ENCODE peak calls at places on chromosomes 13 and 19, in ten cellular contexts. One of them, this sample, is unnamed.

GRCh38 chr19:6736169-6736916 is 1.0 kb downstream of the GPR108 start:
- DNase-seq in caudate nucleus: peak; percentile 72
- DNase-seq in left ventricle myocardium inferior: peak; percentile 73
- DNase-seq in heart left ventricle: peak; percentile 88
- DNase-seq in ovary: peak; percentile 84
- DNase-seq in upper lobe of right lung: peak; percentile 88
- DNase-seq in MM.1S: peak; percentile 91
- DNase-seq in heart right ventricle: peak; percentile 77
- DNase-seq in effector memory CD4-positive, alpha-beta T cell: peak; percentile 55
- DNase-seq in spleen: peak; percentile 93
- DNase-seq in this sample: peak; percentile 93

GRCh38 chr19:1240925-1241324 is 626 bp upstream of the ATP5F1D start:
- DNase-seq in MM.1S: no peak
- DNase-seq in effector memory CD4-positive, alpha-beta T cell: no peak
- DNase-seq in heart right ventricle: no peak
- DNase-seq in spleen: no peak
- DNase-seq in left ventricle myocardium inferior: no peak
- DNase-seq in heart left ventricle: no peak
- DNase-seq in caudate nucleus: no peak
- DNase-seq in ovary: no peak
- DNase-seq in upper lobe of right lung: no peak
- DNase-seq in this sample: peak; percentile 61

GRCh38 chr13:51643882-51644281 is 59.6 kb downstream of the WDFY2 start:
- DNase-seq in spleen: no peak
- DNase-seq in caudate nucleus: no peak
- DNase-seq in upper lobe of right lung: no peak
- DNase-seq in ovary: no peak
- DNase-seq in effector memory CD4-positive, alpha-beta T cell: no peak
- DNase-seq in heart left ventricle: no peak
- DNase-seq in left ventricle myocardium inferior: no peak
- DNase-seq in heart right ventricle: no peak
- DNase-seq in MM.1S: no peak
- DNase-seq in this sample: no peak

GRCh38 chr19:54105796-54106195 is 3.1 kb downstream of the NDUFA3 start:
- DNase-seq in caudate nucleus: no peak
- DNase-seq in heart right ventricle: no peak
- DNase-seq in MM.1S: no peak
- DNase-seq in upper lobe of right lung: no peak
- DNase-seq in ovary: no peak
- DNase-seq in heart left ventricle: no peak
- DNase-seq in spleen: peak; percentile 63
- DNase-seq in effector memory CD4-positive, alpha-beta T cell: no peak
- DNase-seq in left ventricle myocardium inferior: no peak
- DNase-seq in this sample: peak; percentile 35

GRCh38 chr13:104779311-104779710 is 1713.1 kb upstream of the SLC10A2 start:
- DNase-seq in MM.1S: no peak
- DNase-seq in heart left ventricle: no peak
- DNase-seq in left ventricle myocardium inferior: no peak
- DNase-seq in ovary: no peak
- DNase-seq in caudate nucleus: no peak
- DNase-seq in heart right ventricle: no peak
- DNase-seq in spleen: no peak
- DNase-seq in upper lobe of right lung: no peak
- DNase-seq in effector memory CD4-positive, alpha-beta T cell: no peak
- DNase-seq in this sample: peak; percentile 75

GRCh38 chr13:99854376-99854775 is 117.2 kb downstream of the ZIC5 start:
- DNase-seq in MM.1S: no peak
- DNase-seq in heart right ventricle: no peak
- DNase-seq in upper lobe of right lung: no peak
- DNase-seq in caudate nucleus: no peak
- DNase-seq in heart left ventricle: no peak
- DNase-seq in spleen: no peak
- DNase-seq in ovary: no peak
- DNase-seq in effector memory CD4-positive, alpha-beta T cell: no peak
- DNase-seq in left ventricle myocardium inferior: no peak
- DNase-seq in this sample: no peak

GRCh38 chr13:64505511-64505910 is 2724.6 kb downstream of the PCDH9 start:
- DNase-seq in heart right ventricle: no peak
- DNase-seq in left ventricle myocardium inferior: no peak
- DNase-seq in upper lobe of right lung: no peak
- DNase-seq in caudate nucleus: no peak
- DNase-seq in spleen: no peak
- DNase-seq in effector memory CD4-positive, alpha-beta T cell: no peak
- DNase-seq in ovary: no peak
- DNase-seq in MM.1S: no peak
- DNase-seq in heart left ventricle: no peak
- DNase-seq in this sample: no peak

GRCh38 chr13:24148414-24149305 is 11.9 kb upstream of the SPATA13 start:
- DNase-seq in caudate nucleus: no peak
- DNase-seq in spleen: no peak
- DNase-seq in heart right ventricle: no peak
- DNase-seq in MM.1S: no peak
- DNase-seq in ovary: no peak
- DNase-seq in effector memory CD4-positive, alpha-beta T cell: no peak
- DNase-seq in heart left ventricle: no peak
- DNase-seq in upper lobe of right lung: no peak
- DNase-seq in left ventricle myocardium inferior: no peak
- DNase-seq in this sample: peak; percentile 89

GRCh38 chr19:27966390-27966816 is 1246.5 kb downstream of the UQCRFS1 start:
- DNase-seq in left ventricle myocardium inferior: no peak
- DNase-seq in heart left ventricle: no peak
- DNase-seq in upper lobe of right lung: no peak
- DNase-seq in heart right ventricle: no peak
- DNase-seq in caudate nucleus: no peak
- DNase-seq in ovary: no peak
- DNase-seq in spleen: no peak
- DNase-seq in effector memory CD4-positive, alpha-beta T cell: no peak
- DNase-seq in MM.1S: peak; percentile 41
- DNase-seq in this sample: no peak

DNA sequence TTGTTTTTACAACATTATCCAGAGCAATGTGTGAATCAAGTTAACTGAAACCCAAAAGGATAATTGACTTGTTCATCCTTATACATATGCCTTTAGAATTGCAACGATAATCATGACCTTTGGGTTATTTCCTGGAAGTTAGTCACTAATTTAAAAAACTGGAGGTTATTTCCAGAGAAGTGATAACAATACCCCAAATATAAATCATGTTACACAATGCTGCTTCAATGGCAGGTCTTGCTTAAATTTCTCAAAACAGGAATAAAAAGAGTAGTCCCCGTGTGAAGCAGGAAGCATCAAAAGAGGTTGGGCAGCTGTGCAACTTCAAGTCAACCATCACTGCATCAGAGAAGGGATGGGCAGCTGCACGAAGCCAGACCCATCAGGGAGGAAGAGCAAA is 134.4 kb downstream of the EFNB2 start:
- DNase-seq in ovary: no peak
- DNase-seq in heart left ventricle: no peak
- DNase-seq in effector memory CD4-positive, alpha-beta T cell: no peak
- DNase-seq in heart right ventricle: no peak
- DNase-seq in caudate nucleus: no peak
- DNase-seq in spleen: no peak
- DNase-seq in upper lobe of right lung: no peak
- DNase-seq in left ventricle myocardium inferior: no peak
- DNase-seq in MM.1S: no peak
- DNase-seq in this sample: no peak
- H3K27ac ChIP-seq in ovary: no peak overlapping the region
- H3K27ac ChIP-seq in heart left ventricle: no peak overlapping the region
- H3K27ac ChIP-seq in effector memory CD4-positive, alpha-beta T cell: no peak overlapping the region
- H3K27ac ChIP-seq in heart right ventricle: no peak overlapping the region
- H3K27ac ChIP-seq in caudate nucleus: no peak overlapping the region
- H3K27ac ChIP-seq in spleen: no peak overlapping the region
- H3K27ac ChIP-seq in upper lobe of right lung: no peak overlapping the region
- H3K27ac ChIP-seq in left ventricle myocardium inferior: no peak overlapping the region
- H3K27ac ChIP-seq in MM.1S: no peak overlapping the region
- H3K27ac ChIP-seq in this sample: no peak overlapping the region

GRCh38 chr19:46890423-46891170 is 29.8 kb downstream of the ARHGAP35 start:
- DNase-seq in heart right ventricle: no peak
- DNase-seq in MM.1S: no peak
- DNase-seq in ovary: no peak
- DNase-seq in heart left ventricle: no peak
- DNase-seq in effector memory CD4-positive, alpha-beta T cell: no peak
- DNase-seq in caudate nucleus: no peak
- DNase-seq in upper lobe of right lung: no peak
- DNase-seq in left ventricle myocardium inferior: no peak
- DNase-seq in spleen: no peak
- DNase-seq in this sample: no peak
- H3K27ac ChIP-seq in heart right ventricle: no peak overlapping the region
- H3K27ac ChIP-seq in MM.1S: no peak overlapping the region
- H3K27ac ChIP-seq in ovary: no peak overlapping the region
- H3K27ac ChIP-seq in heart left ventricle: no peak overlapping the region
- H3K27ac ChIP-seq in effector memory CD4-positive, alpha-beta T cell: no peak overlapping the region
- H3K27ac ChIP-seq in caudate nucleus: no peak overlapping the region
- H3K27ac ChIP-seq in upper lobe of right lung: no peak overlapping the region
- H3K27ac ChIP-seq in left ventricle myocardium inferior: no peak overlapping the region
- H3K27ac ChIP-seq in spleen: no peak overlapping the region
- H3K27ac ChIP-seq in this sample: no peak overlapping the region

GRCh38 chr19:45998834-45999233 is 3.6 kb downstream of the CCDC61 start:
- DNase-seq in upper lobe of right lung: no peak
- DNase-seq in heart left ventricle: no peak
- DNase-seq in caudate nucleus: no peak
- DNase-seq in left ventricle myocardium inferior: no peak
- DNase-seq in ovary: no peak
- DNase-seq in effector memory CD4-positive, alpha-beta T cell: no peak
- DNase-seq in heart right ventricle: no peak
- DNase-seq in spleen: no peak
- DNase-seq in MM.1S: no peak
- DNase-seq in this sample: no peak

GRCh38 chr19:45994989-45995714 is at the start of gene CCDC61:
- DNase-seq in MM.1S: peak; percentile 99
- DNase-seq in left ventricle myocardium inferior: peak; percentile 92
- DNase-seq in spleen: peak; percentile 97
- DNase-seq in caudate nucleus: peak; percentile 100
- DNase-seq in heart left ventricle: peak; percentile 95
- DNase-seq in heart right ventricle: peak; percentile 98
- DNase-seq in upper lobe of right lung: peak; percentile 95
- DNase-seq in effector memory CD4-positive, alpha-beta T cell: peak; percentile 93
- DNase-seq in ovary: peak; percentile 95
- DNase-seq in this sample: peak; percentile 98

GRCh38 chr19:45996933-45997332 is 1.7 kb downstream of the CCDC61 start:
- DNase-seq in caudate nucleus: no peak
- DNase-seq in effector memory CD4-positive, alpha-beta T cell: no peak
- DNase-seq in spleen: no peak
- DNase-seq in heart right ventricle: no peak
- DNase-seq in ovary: no peak
- DNase-seq in MM.1S: no peak
- DNase-seq in heart left ventricle: peak; percentile 53
- DNase-seq in upper lobe of right lung: no peak
- DNase-seq in left ventricle myocardium inferior: no peak
- DNase-seq in this sample: no peak

GRCh38 chr19:45994456-45994988 is 745 bp upstream of the CCDC61 start:
- DNase-seq in spleen: no peak
- DNase-seq in caudate nucleus: no peak
- DNase-seq in upper lobe of right lung: no peak
- DNase-seq in left ventricle myocardium inferior: no peak
- DNase-seq in heart left ventricle: no peak
- DNase-seq in ovary: no peak
- DNase-seq in heart right ventricle: no peak
- DNase-seq in effector memory CD4-positive, alpha-beta T cell: no peak
- DNase-seq in MM.1S: no peak
- DNase-seq in this sample: no peak

DNA sequence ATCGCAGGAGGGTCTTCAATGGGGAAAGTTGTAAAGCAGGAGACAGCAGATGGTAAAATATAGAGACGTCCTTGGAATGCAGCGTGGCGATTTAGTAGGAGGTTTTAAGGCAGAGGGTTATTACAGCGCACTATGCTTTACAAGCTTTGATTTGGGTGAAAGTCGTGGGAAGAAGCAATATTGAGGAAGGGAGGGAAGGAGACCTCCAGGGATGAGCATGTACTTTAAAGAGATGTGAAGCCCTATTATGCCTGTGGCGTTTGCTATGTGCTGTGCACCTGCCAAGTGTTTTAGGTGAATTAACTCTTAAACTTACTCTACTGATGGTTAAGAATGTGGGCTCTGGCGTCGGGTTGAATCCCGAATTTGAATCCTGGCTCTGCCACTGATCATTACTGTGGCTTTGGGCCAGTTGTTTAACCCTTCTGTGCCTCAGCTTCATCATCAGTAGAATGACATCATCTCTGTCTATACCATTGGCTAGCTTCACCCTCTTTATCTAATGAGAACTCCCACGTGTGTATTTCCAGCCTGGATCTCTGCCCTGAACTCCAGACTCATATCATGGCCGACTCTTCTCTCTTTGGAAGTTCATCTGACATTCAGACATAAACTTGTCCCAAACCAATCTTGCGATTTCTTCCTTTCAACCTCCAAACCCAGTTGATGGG is 583 bp downstream of the CCDC61 start:
- DNase-seq in heart left ventricle: peak; percentile 8
- DNase-seq in heart right ventricle: no peak
- DNase-seq in left ventricle myocardium inferior: no peak
- DNase-seq in caudate nucleus: no peak
- DNase-seq in effector memory CD4-positive, alpha-beta T cell: no peak
- DNase-seq in upper lobe of right lung: no peak
- DNase-seq in MM.1S: no peak
- DNase-seq in ovary: no peak
- DNase-seq in spleen: no peak
- DNase-seq in this sample: no peak
- H3K27ac ChIP-seq in heart left ventricle: peak overlapping the region; percentile 75
- H3K27ac ChIP-seq in heart right ventricle: peak overlapping the region; percentile 90
- H3K27ac ChIP-seq in left ventricle myocardium inferior: peak overlapping the region; percentile 80
- H3K27ac ChIP-seq in caudate nucleus: peak overlapping the region; percentile 59
- H3K27ac ChIP-seq in effector memory CD4-positive, alpha-beta T cell: peak overlapping the region; percentile 72
- H3K27ac ChIP-seq in upper lobe of right lung: peak overlapping the region; percentile 83
- H3K27ac ChIP-seq in MM.1S: no peak overlapping the region
- H3K27ac ChIP-seq in ovary: no peak overlapping the region
- H3K27ac ChIP-seq in spleen: peak overlapping the region; percentile 87
- H3K27ac ChIP-seq in this sample: no peak overlapping the region

GRCh38 chr19:57816652-57817051 is 1.9 kb upstream of the ZNF552 start:
- DNase-seq in effector memory CD4-positive, alpha-beta T cell: no peak
- DNase-seq in upper lobe of right lung: no peak
- DNase-seq in caudate nucleus: no peak
- DNase-seq in MM.1S: no peak
- DNase-seq in heart left ventricle: no peak
- DNase-seq in heart right ventricle: no peak
- DNase-seq in left ventricle myocardium inferior: no peak
- DNase-seq in ovary: no peak
- DNase-seq in spleen: no peak
- DNase-seq in this sample: peak; percentile 63

GRCh38 chr19:57815247-57816075 is 748 bp upstream of the ZNF552 start:
- DNase-seq in caudate nucleus: no peak
- DNase-seq in spleen: no peak
- DNase-seq in upper lobe of right lung: no peak
- DNase-seq in MM.1S: no peak
- DNase-seq in ovary: no peak
- DNase-seq in heart left ventricle: no peak
- DNase-seq in left ventricle myocardium inferior: no peak
- DNase-seq in heart right ventricle: no peak
- DNase-seq in effector memory CD4-positive, alpha-beta T cell: no peak
- DNase-seq in this sample: no peak

GRCh38 chr19:57820599-57820998 is 5.9 kb upstream of the ZNF552 start:
- DNase-seq in ovary: no peak
- DNase-seq in upper lobe of right lung: no peak
- DNase-seq in heart left ventricle: no peak
- DNase-seq in spleen: no peak
- DNase-seq in effector memory CD4-positive, alpha-beta T cell: no peak
- DNase-seq in caudate nucleus: no peak
- DNase-seq in left ventricle myocardium inferior: no peak
- DNase-seq in MM.1S: no peak
- DNase-seq in heart right ventricle: no peak
- DNase-seq in this sample: no peak

GRCh38 chr19:57817976-57818375 is 3.3 kb upstream of the ZNF552 start:
- DNase-seq in left ventricle myocardium inferior: no peak
- DNase-seq in heart left ventricle: no peak
- DNase-seq in heart right ventricle: no peak
- DNase-seq in MM.1S: no peak
- DNase-seq in spleen: no peak
- DNase-seq in effector memory CD4-positive, alpha-beta T cell: no peak
- DNase-seq in caudate nucleus: no peak
- DNase-seq in upper lobe of right lung: no peak
- DNase-seq in ovary: no peak
- DNase-seq in this sample: no peak

GRCh38 chr19:57818378-57818777 is 3.7 kb upstream of the ZNF552 start:
- DNase-seq in ovary: no peak
- DNase-seq in caudate nucleus: no peak
- DNase-seq in spleen: no peak
- DNase-seq in MM.1S: no peak
- DNase-seq in effector memory CD4-positive, alpha-beta T cell: no peak
- DNase-seq in left ventricle myocardium inferior: no peak
- DNase-seq in upper lobe of right lung: no peak
- DNase-seq in heart right ventricle: no peak
- DNase-seq in heart left ventricle: no peak
- DNase-seq in this sample: peak; percentile 59
- H3K27ac ChIP-seq in ovary: no peak overlapping the region
- H3K27ac ChIP-seq in caudate nucleus: no peak overlapping the region
- H3K27ac ChIP-seq in spleen: no peak overlapping the region
- H3K27ac ChIP-seq in MM.1S: no peak overlapping the region
- H3K27ac ChIP-seq in effector memory CD4-positive, alpha-beta T cell: no peak overlapping the region
- H3K27ac ChIP-seq in left ventricle myocardium inferior: no peak overlapping the region
- H3K27ac ChIP-seq in upper lobe of right lung: no peak overlapping the region
- H3K27ac ChIP-seq in heart right ventricle: no peak overlapping the region
- H3K27ac ChIP-seq in heart left ventricle: no peak overlapping the region
- H3K27ac ChIP-seq in this sample: no peak overlapping the region

This sample was measured in endodermal cell.